ENCODE peak calls at places on chromosomes 11 and 22, in ten cellular contexts. V, X, Z, I, T, E, R, S, P and U are unnamed samples.
A peak's percentile ranks its signal among the peaks of the same experiment; 100 is the strongest.

GRCh38 chr11:44905131-44905866 is 45.4 kb downstream of the TP53I11 start:
- DNase-seq in V (no peak), X (no peak), Z (no peak), I (peak; percentile 23), T (peak; percentile 40), E (no peak), R (no peak), S (no peak), P (no peak), U (no peak)

GRCh38 chr11:11764428-11764803 is 77.4 kb upstream of the USP47 start:
- DNase-seq in V (no peak), X (no peak), Z (no peak), I (no peak), T (no peak), E (no peak), R (no peak), S (no peak), P (no peak), U (no peak)

GRCh38 chr11:61637287-61637686 is 42.9 kb upstream of the DAGLA start:
- DNase-seq in V (no peak), X (no peak), Z (no peak), I (peak; percentile 5), T (no peak), E (no peak), R (no peak), S (no peak), P (no peak), U (no peak)

GRCh38 chr11:73267921-73268540 is 4.1 kb upstream of the P2RY6 start:
- DNase-seq in V (no peak), X (peak; percentile 51), Z (peak; percentile 29), I (no peak), T (no peak), E (no peak), R (no peak), S (no peak), P (no peak), U (no peak)

GRCh38 chr22:41868556-41868955 is 35.7 kb downstream of the SREBF2 start:
- DNase-seq in V (no peak), X (no peak), Z (no peak), I (no peak), T (no peak), E (no peak), R (no peak), S (no peak), P (no peak), U (no peak)

GRCh38 chr11:59173964-59174663 is 2.2 kb downstream of the DTX4 start:
- DNase-seq in V (no peak), X (no peak), Z (no peak), I (peak; percentile 7), T (no peak), E (peak; percentile 60), R (no peak), S (no peak), P (peak; percentile 52), U (no peak)

GRCh38 chr22:50562523-50563409 is at the start of gene SYCE3:
- DNase-seq in V (peak; percentile 88), X (peak; percentile 96), Z (peak; percentile 99), I (peak; percentile 72), T (peak; percentile 98), E (peak; percentile 100), R (peak; percentile 95), S (peak; percentile 97), P (peak; percentile 93), U (peak; percentile 50)

GRCh38 chr11:106077609-106078517 is at the start of gene AASDHPPT:
- DNase-seq in V (no peak), X (no peak), Z (no peak), I (peak; percentile 40), T (peak; percentile 53), E (no peak), R (no peak), S (peak; percentile 6), P (peak; percentile 36), U (no peak)

GRCh38 chr22:38788417-38788816 is 5.5 kb downstream of the DNAL4 start:
- DNase-seq in V (peak; percentile 28), X (peak; percentile 77), Z (no peak), I (peak; percentile 97), T (no peak), E (no peak), R (no peak), S (peak; percentile 72), P (peak; percentile 96), U (peak; percentile 72)

DNA sequence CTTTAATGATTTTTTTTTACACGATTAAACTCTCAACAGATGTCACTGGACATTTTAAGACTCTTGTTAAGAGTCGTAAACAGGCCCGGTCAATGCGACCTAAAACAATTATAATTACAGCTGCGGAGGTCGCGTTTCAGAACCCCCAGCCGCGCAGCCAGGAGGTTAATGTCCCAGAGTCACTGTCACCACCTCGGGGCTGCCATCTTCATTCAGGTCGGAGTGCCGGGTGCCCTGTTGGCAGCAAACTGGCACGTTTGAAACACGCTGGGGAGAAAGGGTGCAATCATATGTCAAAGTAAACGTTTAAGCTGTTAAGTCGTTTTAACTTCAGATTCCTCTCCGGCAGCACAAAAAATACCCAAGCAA is 711 bp upstream of the PHF21B start:
- DNase-seq in V (no peak), X (no peak), Z (no peak), I (no peak), T (no peak), E (no peak), R (no peak), S (no peak), P (no peak), U (no peak)
- TF ChIP-seq CTCF in V (no peak), X (no peak), Z (no peak), I (no peak), T (peak; percentile 3), E (no peak), R (no peak), S (no peak), P (no peak), U (no peak)

GRCh38 chr11:47498149-47498548 is 49.2 kb upstream of the RAPSN start:
- DNase-seq in V (no peak), X (no peak), Z (no peak), I (no peak), T (no peak), E (no peak), R (no peak), S (no peak), P (no peak), U (no peak)
- H3K4me3 ChIP-seq in V (no peak overlapping the region), X (no peak overlapping the region), Z (no peak overlapping the region), I (no peak overlapping the region), T (no peak overlapping the region), E (no peak overlapping the region), R (no peak overlapping the region), S (no peak overlapping the region), P (no peak overlapping the region), U (no peak overlapping the region)

DNA sequence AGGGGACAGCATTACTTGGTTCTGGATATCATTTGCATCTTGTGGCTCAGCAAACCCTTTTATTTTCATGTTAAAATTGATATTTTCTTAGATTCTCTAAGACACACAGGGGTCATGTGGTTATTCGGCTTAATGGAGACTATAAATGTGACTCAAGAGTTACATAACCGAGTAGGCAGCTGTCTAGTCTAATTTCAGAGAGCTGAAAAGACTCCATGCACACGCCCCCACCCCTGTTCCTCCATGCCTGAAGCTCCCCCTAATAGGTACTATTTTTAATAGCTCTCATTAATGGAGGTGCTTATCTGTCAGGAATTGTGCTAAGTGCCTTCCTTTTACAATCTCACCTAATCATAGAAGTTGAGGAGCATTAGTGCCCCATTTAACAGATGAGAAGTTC is 189.2 kb upstream of the ARHGAP20 start:
- DNase-seq in V (no peak), X (no peak), Z (no peak), I (no peak), T (no peak), E (no peak), R (no peak), S (no peak), P (no peak), U (no peak)
- H3K27ac ChIP-seq in V (no peak overlapping the region), X (no peak overlapping the region), Z (no peak overlapping the region), I (no peak overlapping the region), T (no peak overlapping the region), E (no peak overlapping the region), R (no peak overlapping the region), S (no peak overlapping the region), P (no peak overlapping the region), U (no peak overlapping the region)

DNA sequence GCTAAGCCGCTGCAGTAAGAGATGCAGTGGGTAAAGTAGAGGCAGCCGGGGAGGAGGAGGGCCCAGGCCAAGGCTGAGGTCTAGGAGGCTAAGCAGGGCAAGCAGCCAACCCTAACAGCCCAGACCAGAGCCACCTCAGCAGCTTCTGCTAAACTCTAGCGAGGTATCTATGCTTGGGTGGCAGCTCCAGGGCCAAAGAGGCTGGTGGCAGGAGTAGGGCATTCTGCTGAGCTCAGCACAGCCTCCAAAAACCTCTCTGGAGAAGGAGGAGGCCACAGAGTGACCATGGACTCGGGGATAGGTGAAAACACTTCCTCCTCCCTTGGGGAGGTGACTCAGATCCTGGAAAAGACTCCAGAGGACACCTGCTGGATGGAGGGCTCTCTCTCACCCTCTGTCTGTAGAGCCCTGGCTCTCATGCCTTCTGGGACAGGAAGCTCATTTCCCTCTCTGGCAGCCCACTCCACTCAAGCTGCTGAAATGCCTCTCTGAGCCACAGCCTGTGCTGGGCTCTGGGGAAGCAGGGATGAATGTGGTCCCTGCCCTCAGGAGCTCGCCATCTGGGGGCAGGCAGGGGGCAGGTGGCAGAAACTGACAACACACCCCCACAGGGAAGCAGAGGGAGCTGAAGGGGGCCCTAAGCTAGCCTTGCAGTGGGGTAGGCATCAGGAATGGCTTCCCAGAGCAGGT is 16.5 kb upstream of the TPBGL start:
- DNase-seq in V (no peak), X (no peak), Z (no peak), I (no peak), T (no peak), E (no peak), R (no peak), S (no peak), P (no peak), U (no peak)
- TF ChIP-seq CTCF in V (no peak), X (no peak), Z (no peak), I (no peak), T (no peak), E (peak; percentile 24), R (no peak), S (no peak), P (no peak), U (no peak)

GRCh38 chr11:89489930-89490329 is 1.2 kb downstream of the NOX4 start:
- DNase-seq in V (no peak), X (no peak), Z (no peak), I (peak; percentile 76), T (no peak), E (no peak), R (no peak), S (no peak), P (no peak), U (no peak)
- H3K4me3 ChIP-seq in V (peak overlapping the region; percentile 71), X (peak overlapping the region; percentile 61), Z (peak overlapping the region; percentile 53), I (no peak overlapping the region), T (no peak overlapping the region), E (no peak overlapping the region), R (peak overlapping the region; percentile 58), S (peak overlapping the region; percentile 43), P (no peak overlapping the region), U (peak overlapping the region; percentile 63)